ENCODE peak calls at places on chromosome 19, in seven cellular contexts. V is HT-29; B is adrenal gland; Y is tibial nerve; T is CD4-positive, CD25-positive, alpha-beta regulatory T cell; A is neuronal stem cell; J is occipital lobe. G is an unnamed sample.

GRCh38 chr19:31502536-31503170 is 153.4 kb upstream of the TSHZ3 start:
- DNase-seq in V (no peak), B (no peak), Y (no peak), T (no peak), A (no peak), J (no peak), G (no peak)

GRCh38 chr19:45076851-45077730 is 813 bp upstream of the ZNF296 start:
- DNase-seq in V (peak), B (no peak), Y (no peak), T (no peak), A (no peak), J (no peak), G (no peak)

GRCh38 chr19:741506-742131 is 9.3 kb upstream of the MISP start:
- DNase-seq in V (no peak), B (no peak), Y (no peak), T (peak), A (no peak), J (no peak), G (no peak)

GRCh38 chr19:51026554-51026831 is at the start of gene KLK11:
- DNase-seq in V (peak), B (no peak), Y (no peak), T (no peak), A (no peak), J (no peak), G (no peak)

GRCh38 chr19:797528-798414 is 519 bp downstream of the PTBP1 start:
- DNase-seq in V (peak), B (peak), Y (peak), T (peak), A (peak), J (peak), G (peak)

GRCh38 chr19:40365613-40366401 is 17.3 kb downstream of the PLD3 start:
- DNase-seq in V (no peak), B (peak), Y (peak), T (peak), A (peak), J (peak), G (peak)

GRCh38 chr19:33407140-33407551 is 33.6 kb downstream of the CEBPG start:
- DNase-seq in V (no peak), B (no peak), Y (no peak), T (no peak), A (no peak), J (no peak), G (no peak)

GRCh38 chr19:17676295-17676694 is 11.9 kb downstream of the UNC13A start:
- DNase-seq in V (no peak), B (no peak), Y (no peak), T (no peak), A (no peak), J (no peak), G (no peak)

G was measured in head of caudate nucleus.